ENCODE peak calls at places on chromosomes 6 and 20, in five cellular contexts. D, N, O, X and I are unnamed samples.

GRCh38 chr20:16537025-16537665 is 36.1 kb downstream of the KIF16B start:
- DNase-seq in D (no peak), N (no peak), O (no peak), X (no peak), I (no peak)

GRCh38 chr6:75467906-75468460 is 25.6 kb downstream of the FILIP1 start:
- DNase-seq in D (no peak), N (no peak), O (no peak), X (no peak), I (no peak)

GRCh38 chr6:108941281-108941680 is 93.1 kb downstream of the ARMC2 start:
- DNase-seq in D (no peak), N (no peak), O (no peak), X (no peak), I (no peak)

GRCh38 chr6:36848658-36849441 is 9.6 kb upstream of the CPNE5 start:
- DNase-seq in D (no peak), N (no peak), O (no peak), X (no peak), I (no peak)

GRCh38 chr6:105499928-105500327 is 97.0 kb upstream of the PREP start:
- DNase-seq in D (no peak), N (no peak), O (no peak), X (no peak), I (no peak)

GRCh38 chr6:119218548-119218947 is 131.0 kb downstream of the MAN1A1 start:
- DNase-seq in D (no peak), N (no peak), O (no peak), X (no peak), I (no peak)

GRCh38 chr6:18211338-18211737 is 53.0 kb downstream of the DEK start:
- DNase-seq in D (no peak), N (no peak), O (no peak), X (no peak), I (no peak)

GRCh38 chr6:84582997-84583396 is 181.4 kb downstream of the TBX18 start:
- DNase-seq in D (no peak), N (no peak), O (no peak), X (no peak), I (no peak)

GRCh38 chr6:130968486-130968885 is 94.6 kb downstream of the EPB41L2 start:
- DNase-seq in D (no peak), N (no peak), O (no peak), X (no peak), I (no peak)

GRCh38 chr6:157317129-157317814 is 6.0 kb downstream of the TMEM242 start:
- DNase-seq in D (no peak), N (no peak), O (no peak), X (no peak), I (peak)

GRCh38 chr6:26532699-26533523 is 5.3 kb upstream of the HMGN4 start:
- DNase-seq in D (peak), N (peak), O (peak), X (peak), I (peak)

GRCh38 chr6:6711832-6712231 is 123.3 kb downstream of the LY86 start:
- DNase-seq in D (no peak), N (no peak), O (no peak), X (no peak), I (no peak)

GRCh38 chr6:98463629-98464028 is 370.7 kb upstream of the POU3F2 start:
- DNase-seq in D (no peak), N (no peak), O (no peak), X (no peak), I (no peak)